ENCODE peak calls at places on chromosomes 7 and 10, in eight cellular contexts. T is MM.1S, O is transverse colon, E is A549, V is tibial nerve, M is colonic mucosa, B is astrocyte, L is cardiac muscle cell. W is an unnamed sample.

GRCh38 chr10:35843524-35844171 is 201.6 kb upstream of the FZD8 start:
- DNase-seq in T (no peak), O (no peak), E (no peak), V (no peak), M (no peak), B (no peak), L (peak), W (no peak)

GRCh38 chr7:133135451-133135850 is 53.6 kb upstream of the CHCHD3 start:
- DNase-seq in T (no peak), O (no peak), E (no peak), V (no peak), M (no peak), B (no peak), L (no peak), W (peak)

GRCh38 chr7:158710651-158711102 is 6.1 kb upstream of the NCAPG2 start:
- DNase-seq in T (peak), O (no peak), E (no peak), V (no peak), M (no peak), B (peak), L (no peak), W (peak)

GRCh38 chr7:111362660-111363059 is 199.6 kb downstream of the IMMP2L start:
- DNase-seq in T (no peak), O (no peak), E (peak), V (no peak), M (no peak), B (peak), L (peak), W (peak)

GRCh38 chr10:5293691-5294550 is 70.8 kb upstream of the UCN3 start:
- DNase-seq in T (no peak), O (peak), E (peak), V (no peak), M (peak), B (no peak), L (peak), W (peak)

GRCh38 chr7:129332354-129333056 is 101.7 kb upstream of the STRIP2 start:
- DNase-seq in T (no peak), O (no peak), E (peak), V (no peak), M (no peak), B (peak), L (no peak), W (peak)

GRCh38 chr7:45589915-45590678 is 15.9 kb downstream of the ADCY1 start:
- DNase-seq in T (no peak), O (no peak), E (no peak), V (no peak), M (no peak), B (no peak), L (no peak), W (no peak)

GRCh38 chr10:77927343-77928256 is 1.0 kb upstream of the DLG5 start:
- DNase-seq in T (no peak), O (no peak), E (no peak), V (no peak), M (no peak), B (no peak), L (peak), W (no peak)

GRCh38 chr7:1243290-1243963 is 10.8 kb downstream of the UNCX start:
- DNase-seq in T (no peak), O (no peak), E (no peak), V (no peak), M (no peak), B (no peak), L (no peak), W (no peak)

GRCh38 chr7:140639366-140640053 is 1.1 kb downstream of the DENND2A start:
- DNase-seq in T (no peak), O (no peak), E (no peak), V (no peak), M (no peak), B (peak), L (no peak), W (peak)
- H3K4me3 ChIP-seq in T (no peak), O (peak), E (peak), V (peak), M (peak), B (peak), L (peak), W (peak)

GRCh38 chr10:59362184-59362966 is at the start of gene FAM13C:
- DNase-seq in T (peak), O (peak), E (peak), V (no peak), M (peak), B (peak), L (peak), W (peak)

GRCh38 chr10:59362991-59363390 is 642 bp upstream of the FAM13C start:
- DNase-seq in T (no peak), O (peak), E (peak), V (peak), M (peak), B (peak), L (peak), W (peak)

GRCh38 chr10:59363446-59363958 is 1.2 kb upstream of the FAM13C start:
- DNase-seq in T (no peak), O (no peak), E (no peak), V (no peak), M (no peak), B (no peak), L (no peak), W (no peak)

GRCh38 chr10:59361659-59362183 is 628 bp downstream of the FAM13C start:
- DNase-seq in T (no peak), O (no peak), E (no peak), V (no peak), M (no peak), B (peak), L (no peak), W (peak)

GRCh38 chr10:59366310-59366709 is 4.0 kb upstream of the FAM13C start:
- DNase-seq in T (no peak), O (no peak), E (no peak), V (no peak), M (peak), B (no peak), L (no peak), W (no peak)
- H3K27ac ChIP-seq in T (no peak), O (no peak), E (no peak), V (no peak), M (no peak), B (no peak), L (no peak), W (no peak)

GRCh38 chr10:93124580-93125318 is 51.1 kb downstream of the CYP26A1 start:
- DNase-seq in T (peak), O (peak), E (no peak), V (no peak), M (peak), B (no peak), L (no peak), W (no peak)

GRCh38 chr10:93123766-93124165 is 50.1 kb downstream of the CYP26A1 start:
- DNase-seq in T (no peak), O (no peak), E (no peak), V (no peak), M (peak), B (no peak), L (no peak), W (no peak)

GRCh38 chr10:93131956-93132355 is 58.3 kb downstream of the CYP26A1 start:
- DNase-seq in T (no peak), O (peak), E (no peak), V (no peak), M (peak), B (no peak), L (no peak), W (no peak)

GRCh38 chr10:93121311-93121710 is 47.6 kb downstream of the CYP26A1 start:
- DNase-seq in T (no peak), O (no peak), E (no peak), V (no peak), M (no peak), B (no peak), L (no peak), W (no peak)

DNA sequence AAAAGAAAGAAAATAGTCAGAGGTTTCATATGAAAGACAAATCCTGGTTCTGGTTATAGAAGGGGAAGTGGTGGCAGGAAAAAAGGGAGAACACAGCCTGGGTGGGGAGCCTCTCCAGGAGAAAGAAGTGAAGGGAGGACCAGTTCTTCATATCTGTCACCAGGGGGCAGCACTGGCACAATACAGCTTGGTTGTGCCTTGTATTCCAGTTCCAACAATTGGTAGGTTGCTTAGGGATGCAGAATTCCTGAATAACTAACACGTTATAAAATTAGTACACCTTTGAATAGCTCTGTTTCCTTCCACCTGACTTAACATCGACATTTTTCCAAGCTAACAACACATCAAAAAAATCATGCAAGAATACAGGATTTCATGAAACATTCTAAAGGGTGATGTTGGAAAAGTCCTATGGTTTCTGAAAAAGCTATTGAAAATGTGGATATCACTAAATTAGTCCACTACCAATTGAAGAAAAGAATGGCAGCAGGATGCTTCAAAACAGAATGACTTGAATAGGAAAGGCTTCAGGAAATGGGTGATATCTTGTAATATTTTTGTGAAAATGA is 52.9 kb downstream of the CYP26A1 start:
- DNase-seq in T (no peak), O (no peak), E (peak), V (no peak), M (no peak), B (no peak), L (no peak), W (no peak)
- TF ChIP-seq CTCF in T (peak), O (peak), E (peak), V (no peak), M (peak), B (no peak), L (peak), W (peak)

GRCh38 chr10:12344375-12345110 is 4.8 kb upstream of the CAMK1D start:
- DNase-seq in T (peak), O (no peak), E (no peak), V (no peak), M (no peak), B (no peak), L (no peak), W (no peak)
- H3K4me3 ChIP-seq in T (no peak), O (no peak), E (no peak), V (no peak), M (no peak), B (no peak), L (no peak), W (no peak)

GRCh38 chr10:114550756-114551290 is 107.3 kb downstream of the ABLIM1 start:
- DNase-seq in T (peak), O (no peak), E (peak), V (no peak), M (no peak), B (peak), L (peak), W (no peak)
- H3K27ac ChIP-seq in T (no peak), O (peak), E (no peak), V (peak), M (peak), B (no peak), L (peak), W (no peak)

GRCh38 chr10:106278385-106278784 is 886.1 kb downstream of the SORCS1 start:
- DNase-seq in T (no peak), O (no peak), E (no peak), V (no peak), M (no peak), B (no peak), L (peak), W (no peak)
- TF ChIP-seq CTCF in T (no peak), O (no peak), E (no peak), V (no peak), M (no peak), B (no peak), L (no peak), W (no peak)